ENCODE peak calls at places on chromosomes 13 and 19, in five cellular contexts. X is body of pancreas, G is uterus, P is OCI-LY7, T is neuronal stem cell. N is an unnamed sample. For H3K4me1, the result is how much of the 10 kb centered on the place peaks cover.

GRCh38 chr19:56927791-56928207 is 87.3 kb upstream of the PEG3 start:
- DNase-seq in T (no peak), P (no peak), G (no peak), X (no peak), N (no peak)

GRCh38 chr13:54687173-54687572 is 1658.6 kb downstream of the OLFM4 start:
- DNase-seq in G (no peak), P (no peak), X (no peak), T (no peak), N (no peak)

GRCh38 chr13:104372128-104372527 is 1305.9 kb upstream of the SLC10A2 start:
- DNase-seq in G (no peak), T (no peak), X (no peak), P (no peak), N (no peak)

GRCh38 chr13:63737418-63737817 is 2321.8 kb upstream of the PCDH20 start:
- DNase-seq in X (no peak), T (no peak), G (no peak), P (no peak), N (no peak)

GRCh38 chr19:28612275-28612769 is 600.6 kb downstream of the UQCRFS1 start:
- DNase-seq in X (no peak), G (no peak), T (no peak), P (no peak), N (no peak)

GRCh38 chr13:101309014-101309619 is 107.2 kb downstream of the NALCN start:
- DNase-seq in G (no peak), T (no peak), X (no peak), P (no peak), N (no peak)

GRCh38 chr19:45250216-45250831 is 747 bp upstream of the MARK4 start:
- DNase-seq in X (no peak), T (no peak), P (no peak), G (no peak), N (no peak)

GRCh38 chr13:109160887-109161669 is 531.7 kb downstream of the MYO16 start:
- DNase-seq in X (no peak), G (no peak), P (no peak), T (no peak), N (no peak)

GRCh38 chr13:53782400-53783030 is 753.9 kb downstream of the OLFM4 start:
- DNase-seq in T (peak), X (peak), G (no peak), P (peak), N (no peak)

GRCh38 chr13:26758496-26759155 is 2.0 kb downstream of the GPR12 start:
- DNase-seq in P (no peak), G (no peak), T (no peak), X (no peak), N (no peak)

GRCh38 chr13:33264620-33264978 is 21.0 kb downstream of the STARD13 start:
- DNase-seq in P (no peak), G (no peak), T (no peak), X (no peak), N (no peak)

GRCh38 chr13:83162493-83162892 is 719.8 kb downstream of the SLITRK1 start:
- DNase-seq in T (no peak), X (no peak), G (no peak), P (no peak), N (no peak)

GRCh38 chr13:23321534-23322241 is 111.8 kb downstream of the SACS start:
- DNase-seq in P (no peak), T (no peak), G (peak), X (peak), N (no peak)

GRCh38 chr13:83996415-83996814 is 114.1 kb upstream of the SLITRK1 start:
- DNase-seq in T (no peak), X (no peak), G (no peak), P (no peak), N (no peak)

GRCh38 chr19:45638930-45639729 is at the start of gene EML2:
- DNase-seq in X (peak), T (peak), P (peak), G (peak), N (peak)

GRCh38 chr13:42066542-42066941 is 18.1 kb downstream of the DGKH start:
- DNase-seq in X (no peak), G (no peak), P (no peak), T (no peak), N (no peak)

GRCh38 chr13:49569993-49570689 is 15.2 kb downstream of the RCBTB1 start:
- DNase-seq in T (no peak), G (no peak), P (no peak), X (no peak), N (no peak)

GRCh38 chr13:105334211-105334610 is 1201.3 kb downstream of the EFNB2 start:
- DNase-seq in P (no peak), G (no peak), X (no peak), T (no peak), N (no peak)

GRCh38 chr13:65917731-65918130 is 1312.4 kb downstream of the PCDH9 start:
- DNase-seq in G (no peak), P (no peak), T (no peak), X (no peak), N (no peak)

GRCh38 chr13:71865858-71866172 is 1.2 kb downstream of the DACH1 start:
- DNase-seq in G (peak), P (no peak), X (no peak), T (no peak), N (no peak)

GRCh38 chr13:49374585-49375290 is 69.1 kb downstream of the CAB39L start:
- DNase-seq in X (no peak), P (peak), T (no peak), G (no peak), N (no peak)

GRCh38 chr13:62158520-62158919 is 742.9 kb upstream of the PCDH20 start:
- DNase-seq in P (no peak), T (no peak), X (no peak), G (no peak), N (no peak)

GRCh38 chr13:94825507-94825906 is 113.2 kb upstream of the SOX21 start:
- DNase-seq in X (peak), G (peak), T (peak), P (no peak), N (no peak)

GRCh38 chr19:3970313-3970807 is 539 bp downstream of the DAPK3 start:
- DNase-seq in P (no peak), T (no peak), G (no peak), X (no peak), N (no peak)

GRCh38 chr19:44718441-44719261 is 19.7 kb downstream of the CEACAM16 start:
- DNase-seq in T (peak), G (peak), X (peak), P (no peak), N (peak)

GRCh38 chr13:33518442-33518841 is 232.9 kb upstream of the STARD13 start:
- DNase-seq in P (no peak), X (no peak), T (no peak), G (no peak), N (no peak)

GRCh38 chr13:111972261-111972780 is 94.6 kb upstream of the SOX1 start:
- DNase-seq in T (no peak), X (no peak), P (no peak), G (no peak), N (no peak)

DNA sequence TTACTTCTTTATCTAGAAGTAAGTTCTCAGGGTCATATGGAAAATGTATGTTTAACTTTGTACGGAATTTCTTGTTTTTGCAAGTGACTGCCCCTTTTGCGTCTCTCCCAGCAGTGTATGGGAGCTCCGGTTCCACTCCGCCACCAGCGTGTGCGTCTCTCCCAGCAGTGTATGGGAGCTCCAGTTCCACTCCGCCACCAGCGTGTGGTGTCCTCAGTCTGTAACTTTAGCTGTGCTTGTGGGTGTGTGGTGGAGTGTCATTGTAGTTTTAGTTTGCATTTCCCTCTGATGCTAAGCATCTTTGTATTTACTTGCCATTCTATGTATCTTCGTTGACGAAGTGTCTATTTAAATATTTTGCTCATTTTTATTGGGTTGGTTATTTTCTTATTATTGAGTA is 2.4 kb downstream of the CUL4A start:
- DNase-seq in T (no peak), X (no peak), G (no peak), P (peak), N (peak)
- H3K4me3 ChIP-seq in T (no peak), X (no peak), G (no peak), P (no peak), N (no peak)

GRCh38 chr19:50548191-50549058 is 19.8 kb downstream of the LRRC4B start:
- DNase-seq in G (no peak), T (no peak), P (no peak), X (no peak), N (no peak)
- H3K4me1 ChIP-seq in G (under half), T (under half), P (under half), X (under half), N (under half)

DNA sequence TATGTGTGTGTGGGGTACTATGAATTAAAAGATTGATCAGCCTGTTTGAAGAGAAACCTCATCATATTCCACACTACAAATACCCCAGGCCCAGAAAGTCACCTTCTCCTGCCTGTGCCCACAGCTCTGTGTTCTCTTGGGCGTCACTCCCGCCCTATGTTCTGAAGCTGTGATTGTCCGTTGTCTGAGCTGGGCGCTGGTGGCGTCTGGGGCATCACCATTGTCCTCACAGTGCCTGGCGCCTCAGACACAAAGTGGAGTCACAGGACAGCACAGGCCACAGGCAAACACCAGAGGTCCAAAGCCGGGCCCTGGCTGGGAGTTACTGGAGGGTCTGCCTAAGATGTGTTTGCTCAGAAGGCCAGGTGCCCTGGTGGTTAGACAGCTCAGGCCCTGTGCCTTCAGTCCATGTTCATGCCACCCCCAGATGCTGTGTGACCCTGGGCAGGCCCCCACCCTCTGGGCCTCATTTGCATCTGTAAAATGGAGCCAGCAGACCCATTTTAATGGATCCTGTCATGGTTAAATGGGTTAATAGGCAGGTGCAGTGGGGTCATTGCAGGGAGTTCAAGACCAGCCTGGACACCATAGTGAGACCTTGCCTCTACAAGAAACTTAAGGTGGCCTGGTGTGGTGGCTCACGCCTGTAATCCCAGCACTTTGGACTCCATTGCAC is 34.5 kb downstream of the DNM2 start:
- DNase-seq in P (no peak), X (no peak), T (no peak), G (no peak), N (no peak)
- H3K27ac ChIP-seq in P (no peak), X (peak), T (no peak), G (no peak), N (peak)

DNA sequence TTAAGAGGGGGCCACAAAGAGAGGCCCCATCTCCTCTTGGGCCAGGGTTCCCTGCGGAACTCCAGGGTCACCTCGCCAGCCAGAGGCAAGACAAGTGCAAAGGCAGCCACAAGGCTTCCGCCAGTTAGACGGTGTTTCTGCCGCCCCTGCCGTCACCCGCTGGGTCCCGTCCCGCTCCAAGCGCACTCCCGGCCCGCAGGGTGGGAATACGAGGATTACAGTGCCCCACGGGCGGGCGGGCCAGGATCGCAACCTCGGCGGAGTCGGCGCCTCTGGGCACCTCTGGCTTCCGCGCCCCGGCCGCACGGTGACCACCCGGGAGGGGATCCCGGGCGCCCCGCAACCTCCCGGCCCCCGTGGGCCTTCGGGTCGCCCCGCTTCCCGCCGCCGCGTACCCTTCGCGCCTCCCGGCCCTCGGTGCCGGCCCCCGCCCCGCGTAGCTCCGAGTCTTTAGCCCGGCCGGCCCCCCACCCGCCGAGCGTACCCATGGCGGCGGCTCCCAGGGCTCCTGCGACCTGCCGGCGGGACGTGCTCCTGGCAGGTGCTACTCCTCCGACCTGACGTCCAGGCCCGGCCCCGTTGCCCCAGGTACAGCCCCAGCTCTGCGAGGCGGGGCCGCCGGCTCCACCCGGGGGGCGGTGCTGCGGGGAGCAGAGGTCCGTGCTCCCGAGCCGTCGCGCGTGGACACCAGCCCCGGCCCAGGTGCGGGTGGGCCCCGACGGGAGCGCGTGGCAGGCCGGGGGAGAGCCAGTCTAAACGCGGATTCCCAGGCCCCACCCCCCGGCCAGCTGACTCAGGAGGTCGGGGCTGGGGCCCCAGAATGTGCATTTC is at the start of gene SLC15A1:
- DNase-seq in X (peak), G (no peak), T (no peak), P (no peak), N (no peak)
- H3K4me3 ChIP-seq in X (no peak), G (peak), T (no peak), P (no peak), N (peak)

DNA sequence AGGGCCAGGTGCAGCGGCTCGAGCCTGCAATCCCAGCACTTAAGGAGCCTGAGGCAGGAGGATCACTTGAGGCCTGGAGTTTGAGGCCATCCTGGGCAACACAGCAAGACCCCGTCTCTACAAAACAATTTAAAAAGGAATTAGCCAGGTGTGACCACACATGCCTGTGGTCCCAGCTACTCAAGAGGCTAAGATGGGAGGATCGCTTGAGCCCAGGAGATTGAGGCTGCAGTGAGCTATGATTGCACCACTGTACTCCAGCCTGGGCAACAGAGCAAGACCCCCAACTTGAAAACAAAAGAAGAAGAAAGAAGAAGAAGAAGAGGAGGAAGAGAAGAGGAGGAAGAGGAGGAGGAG is 47.7 kb downstream of the LATS2 start:
- DNase-seq in P (no peak), X (no peak), T (no peak), G (no peak), N (no peak)
- H3K4me1 ChIP-seq in P (under half), X (half or more), T (under half), G (under half), N (half or more)

DNA sequence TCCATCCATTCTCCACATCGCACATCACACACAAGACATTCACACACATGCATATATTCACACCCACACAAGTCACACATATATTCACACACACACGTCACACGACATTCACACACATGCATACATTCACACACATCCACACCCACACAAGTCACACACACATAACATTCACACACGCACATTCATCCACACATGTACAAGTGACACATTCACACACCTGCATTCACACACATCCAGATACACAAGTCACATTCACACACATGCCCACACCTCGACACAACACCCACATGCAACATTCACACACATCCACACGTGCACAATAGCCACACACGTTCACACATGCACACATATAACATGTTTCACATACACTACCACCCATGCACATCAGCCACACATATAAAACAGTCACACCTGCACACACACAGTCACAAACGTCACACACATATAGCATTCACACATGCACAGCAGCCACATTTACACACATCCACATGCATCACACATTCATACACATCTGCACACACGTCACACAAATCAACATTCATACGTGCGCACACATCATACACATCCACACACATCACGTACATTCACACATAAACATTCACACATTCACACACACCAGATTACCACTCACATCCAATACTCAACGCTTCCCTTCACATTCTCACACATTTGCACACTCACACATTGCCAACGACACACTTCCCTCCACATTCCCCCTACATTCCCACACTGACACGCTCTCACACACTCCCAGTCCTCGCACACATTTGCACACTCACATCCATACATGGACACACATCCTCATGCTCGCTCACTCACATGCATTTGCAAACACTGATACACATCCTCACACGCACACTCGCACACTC is 41.0 kb downstream of the ANKRD10 start:
- DNase-seq in X (no peak), P (no peak), T (no peak), G (no peak), N (no peak)
- H3K27ac ChIP-seq in X (no peak), P (no peak), T (no peak), G (peak), N (peak)

DNA sequence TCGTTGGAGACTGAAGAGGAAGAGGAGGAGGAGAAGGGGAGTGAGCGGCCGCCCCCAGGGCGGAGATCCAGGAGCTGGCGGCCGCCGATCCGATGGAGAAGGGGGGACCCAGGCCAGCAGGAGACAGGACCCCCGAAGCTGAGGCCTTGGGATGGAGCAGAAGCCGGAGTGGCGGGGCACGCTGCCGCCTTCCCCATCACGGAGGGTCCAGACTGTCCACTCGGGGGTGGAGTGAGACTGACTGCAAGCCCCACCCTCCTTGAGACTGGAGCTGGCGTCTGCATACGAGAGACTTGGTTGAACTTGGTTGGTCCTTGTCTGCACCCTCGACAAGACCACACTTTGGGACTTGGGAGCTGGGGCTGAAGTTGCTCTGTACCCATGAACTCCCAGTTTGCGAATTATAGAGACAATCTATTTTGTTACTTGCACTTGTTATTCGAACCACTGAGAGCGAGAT is 1.8 kb downstream of the GADD45B start:
- DNase-seq in T (no peak), P (peak), X (no peak), G (peak), N (no peak)
- H3K4me3 ChIP-seq in T (peak), P (peak), X (no peak), G (peak), N (peak)

DNA sequence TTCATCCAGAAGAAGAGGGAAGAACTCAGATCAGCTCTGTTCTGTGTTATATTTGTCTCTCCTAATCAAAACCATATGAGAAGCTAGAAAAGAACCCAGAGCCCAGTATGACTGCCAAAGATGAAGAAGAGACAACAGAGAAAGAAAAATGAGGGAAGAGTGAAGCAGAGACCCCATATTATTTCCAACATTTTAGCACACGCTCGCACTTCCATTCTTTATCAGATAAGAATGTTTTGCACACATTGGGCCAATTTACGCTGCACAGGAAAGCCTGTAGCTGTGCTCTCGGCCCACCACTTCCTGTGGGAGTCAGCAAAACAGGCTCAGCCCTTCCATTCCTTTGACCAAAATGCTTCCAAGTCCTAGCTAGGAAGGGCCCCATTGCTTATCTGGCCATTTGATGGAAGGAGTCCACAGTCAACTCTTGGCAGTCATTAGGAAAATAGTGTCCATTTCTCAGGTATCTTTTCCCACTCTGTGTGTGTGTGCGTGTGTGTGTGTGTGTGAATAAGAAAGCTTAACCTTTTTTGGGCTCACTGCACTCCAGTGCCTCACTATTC is 237.3 kb downstream of the COG6 start:
- DNase-seq in G (peak), P (no peak), X (no peak), T (no peak), N (no peak)
- H3K4me1 ChIP-seq in G (under half), P (under half), X (under half), T (under half), N (under half)

GRCh38 chr19:30450101-30450500 is 77.9 kb downstream of the ZNF536 start:
- DNase-seq in T (peak), G (peak), X (no peak), P (no peak), N (no peak)
- H3K27ac ChIP-seq in T (peak), G (peak), X (no peak), P (no peak), N (no peak)

N was measured in ascending aorta.